ENCODE peak calls at places on chromosomes 12 and 14, in nine cellular contexts. L is OCI-LY7, S is cardiac muscle cell, N is fibroblast of lung, U is AG04450, K is PC-3, X is adrenal gland, H is fibroblast of the aortic adventitia, P is astrocyte of the spinal cord. I is an unnamed sample.

GRCh38 chr12:115306380-115306779 is 622.4 kb upstream of the TBX3 start:
- DNase-seq in K (peak), N (no peak), X (no peak), S (no peak), P (no peak), L (no peak), U (no peak), H (no peak), I (no peak)

GRCh38 chr12:57713209-57713608 is 19.3 kb downstream of the OS9 start:
- DNase-seq in S (no peak), U (no peak), P (no peak), X (no peak), H (no peak), K (no peak), L (no peak), N (no peak), I (no peak)

GRCh38 chr14:99731536-99732435 is 47.7 kb downstream of the CYP46A1 start:
- DNase-seq in L (no peak), S (no peak), H (no peak), N (no peak), X (peak), P (no peak), U (no peak), K (no peak), I (no peak)

GRCh38 chr12:110550981-110551380 is 32.1 kb downstream of the PPTC7 start:
- DNase-seq in K (no peak), L (no peak), N (no peak), U (no peak), X (no peak), S (no peak), H (no peak), P (no peak), I (no peak)

GRCh38 chr14:75399819-75400678 is 27.8 kb upstream of the JDP2 start:
- DNase-seq in S (no peak), U (no peak), P (peak), N (peak), H (peak), L (no peak), K (peak), X (peak), I (peak)

GRCh38 chr14:63362305-63362914 is 43.7 kb upstream of the GPHB5 start:
- DNase-seq in L (no peak), X (no peak), N (no peak), H (no peak), K (no peak), U (no peak), S (no peak), P (no peak), I (no peak)

GRCh38 chr12:100128509-100128908 is 14.2 kb downstream of the BLTP3B start:
- DNase-seq in U (no peak), N (peak), X (peak), S (no peak), L (no peak), K (peak), H (peak), P (peak), I (no peak)

GRCh38 chr14:99575043-99576023 is 28.7 kb downstream of the CCDC85C start:
- DNase-seq in N (peak), S (peak), L (peak), U (no peak), K (peak), X (peak), P (no peak), H (peak), I (peak)

GRCh38 chr12:104958946-104959841 is 1.1 kb upstream of the SLC41A2 start:
- DNase-seq in S (no peak), N (peak), X (peak), L (peak), H (peak), P (peak), K (peak), U (no peak), I (no peak)

GRCh38 chr12:42130670-42131402 is 13.8 kb downstream of the GXYLT1 start:
- DNase-seq in N (peak), U (no peak), S (no peak), H (peak), X (peak), L (no peak), K (peak), P (peak), I (no peak)

GRCh38 chr12:49664591-49665146 is 41.3 kb downstream of the PRPF40B start:
- DNase-seq in U (no peak), K (peak), X (no peak), L (peak), P (no peak), S (no peak), N (no peak), H (no peak), I (no peak)

GRCh38 chr12:131415781-131416180 is 295.1 kb upstream of the SFSWAP start:
- DNase-seq in K (peak), H (no peak), L (peak), S (no peak), X (no peak), P (no peak), N (no peak), U (no peak), I (no peak)

GRCh38 chr14:75223664-75224154 is 47.3 kb upstream of the TMED10 start:
- DNase-seq in K (no peak), P (peak), N (peak), H (no peak), X (peak), U (no peak), L (peak), S (peak), I (no peak)

GRCh38 chr14:64410084-64410774 is 22.1 kb downstream of the MTHFD1 start:
- DNase-seq in N (peak), P (no peak), X (peak), K (peak), S (no peak), U (no peak), H (peak), L (no peak), I (peak)

GRCh38 chr12:20547788-20548575 is 147.2 kb upstream of the SLCO1C1 start:
- DNase-seq in P (peak), H (peak), K (no peak), U (no peak), S (no peak), X (no peak), L (no peak), N (peak), I (no peak)

GRCh38 chr12:131091413-131091975 is 137.8 kb downstream of the ADGRD1 start:
- DNase-seq in X (peak), L (no peak), P (no peak), K (no peak), S (no peak), H (no peak), U (no peak), N (no peak), I (no peak)

GRCh38 chr12:76266797-76267196 is 81.4 kb downstream of the BBS10 start:
- DNase-seq in H (peak), U (peak), K (peak), L (no peak), X (peak), S (no peak), P (peak), N (peak), I (peak)

GRCh38 chr14:59332727-59333126 is 132.5 kb downstream of the GPR135 start:
- DNase-seq in N (peak), H (peak), L (no peak), U (peak), S (no peak), X (no peak), K (peak), P (peak), I (no peak)

GRCh38 chr12:121030576-121031212 is 8.4 kb downstream of the OASL start:
- DNase-seq in P (no peak), H (no peak), K (no peak), X (no peak), L (no peak), N (no peak), U (no peak), S (no peak), I (no peak)

GRCh38 chr14:101929946-101930345 is 34.4 kb upstream of the DYNC1H1 start:
- DNase-seq in U (no peak), K (no peak), H (no peak), N (no peak), X (no peak), P (no peak), S (no peak), L (no peak), I (no peak)

GRCh38 chr12:2183556-2184541 is 131.1 kb downstream of the CACNA1C start:
- DNase-seq in L (peak), K (no peak), U (no peak), N (peak), S (no peak), H (peak), X (no peak), P (peak), I (no peak)

GRCh38 chr12:33476058-33476457 is 36.4 kb upstream of the SYT10 start:
- DNase-seq in N (peak), K (peak), X (no peak), P (no peak), L (no peak), U (no peak), S (no peak), H (peak), I (no peak)

GRCh38 chr14:51554339-51554920 is 97.3 kb upstream of the FRMD6 start:
- DNase-seq in P (peak), S (no peak), X (no peak), H (peak), K (peak), L (no peak), U (peak), N (peak), I (peak)

GRCh38 chr14:51554953-51555352 is 96.8 kb upstream of the FRMD6 start:
- DNase-seq in X (no peak), K (peak), U (no peak), L (peak), N (peak), S (no peak), H (peak), P (peak), I (no peak)

GRCh38 chr14:51552768-51553426 is 98.8 kb upstream of the FRMD6 start:
- DNase-seq in P (no peak), S (peak), K (peak), H (no peak), X (peak), N (peak), L (no peak), U (no peak), I (no peak)

GRCh38 chr14:51548187-51548586 is 103.5 kb upstream of the FRMD6 start:
- DNase-seq in H (no peak), P (no peak), S (no peak), L (no peak), K (peak), X (no peak), N (peak), U (no peak), I (no peak)

DNA sequence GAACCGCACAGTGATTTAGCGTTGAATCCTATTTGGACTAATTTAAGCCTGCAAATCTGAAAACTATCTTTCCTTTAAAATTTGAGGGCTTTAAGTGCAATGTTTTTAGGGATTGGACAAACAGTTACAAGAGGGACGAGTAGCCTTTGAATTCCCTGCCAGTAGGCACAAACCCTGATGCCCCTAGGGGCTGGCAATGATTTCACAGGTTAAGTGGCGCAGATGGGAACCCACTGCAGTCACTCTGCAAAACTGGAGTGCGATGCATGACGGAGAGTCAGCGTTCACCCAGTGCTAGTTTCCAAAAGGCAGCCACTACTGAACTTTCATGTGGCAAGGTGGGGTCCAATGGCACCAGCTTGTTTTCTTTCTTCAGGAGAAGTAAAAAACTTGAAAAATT is 99.4 kb upstream of the FRMD6 start:
- DNase-seq in U (no peak), L (no peak), P (no peak), S (no peak), X (no peak), N (no peak), K (peak), H (no peak), I (no peak)
- TF ChIP-seq CTCF in U (peak), L (no peak), P (no peak), S (no peak), X (no peak), N (no peak), K (peak), H (peak), I (peak)

DNA sequence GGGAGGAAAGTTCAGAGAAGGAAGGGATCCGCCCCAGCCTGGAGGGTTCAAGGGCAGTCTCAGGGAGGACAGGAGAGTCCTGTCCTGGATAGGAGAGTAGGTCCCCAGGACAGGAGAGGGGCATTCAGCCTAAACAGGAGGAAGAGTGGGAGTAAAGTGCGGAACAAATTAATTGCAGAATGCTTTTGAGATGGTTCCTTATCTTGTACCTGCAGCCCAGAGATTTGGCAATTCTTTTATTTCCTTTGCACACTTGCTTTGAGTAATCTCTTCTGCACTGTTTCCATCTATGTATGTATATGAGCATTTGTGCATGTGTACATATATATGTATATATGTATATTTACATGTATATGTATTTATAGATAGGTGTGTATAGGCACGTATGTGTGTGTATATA is 22.7 kb downstream of the PLEK2 start:
- DNase-seq in H (no peak), P (no peak), S (no peak), N (no peak), U (no peak), L (no peak), X (no peak), K (no peak), I (no peak)
- H3K4me3 ChIP-seq in H (no peak), P (no peak), S (no peak), N (no peak), U (no peak), L (no peak), X (no peak), K (no peak), I (no peak)

DNA sequence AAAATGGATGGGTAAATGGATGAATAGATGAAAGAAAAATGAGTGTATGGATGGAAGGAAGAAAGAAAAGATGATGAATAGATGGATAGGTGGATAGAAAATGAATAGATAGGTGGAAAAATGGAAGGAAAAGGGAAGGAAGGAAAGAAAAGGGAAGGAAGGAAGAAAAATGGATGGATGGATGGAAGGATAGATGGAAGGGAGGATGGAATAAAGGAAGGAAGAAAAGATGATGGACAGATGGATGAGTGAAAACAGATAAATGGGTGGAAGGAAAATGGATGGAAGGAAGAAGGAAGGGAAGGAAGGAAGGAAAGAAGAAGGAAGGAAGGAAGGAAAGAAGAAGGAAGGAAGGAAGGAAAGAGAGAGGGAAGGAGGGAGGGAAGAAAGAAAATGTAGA is 107.4 kb downstream of the DICER1 start:
- DNase-seq in N (no peak), L (no peak), X (no peak), H (no peak), U (no peak), K (no peak), S (no peak), P (no peak), I (no peak)
- TF ChIP-seq CTCF in N (no peak), L (no peak), X (no peak), H (no peak), U (no peak), K (no peak), S (no peak), P (no peak), I (no peak)

DNA sequence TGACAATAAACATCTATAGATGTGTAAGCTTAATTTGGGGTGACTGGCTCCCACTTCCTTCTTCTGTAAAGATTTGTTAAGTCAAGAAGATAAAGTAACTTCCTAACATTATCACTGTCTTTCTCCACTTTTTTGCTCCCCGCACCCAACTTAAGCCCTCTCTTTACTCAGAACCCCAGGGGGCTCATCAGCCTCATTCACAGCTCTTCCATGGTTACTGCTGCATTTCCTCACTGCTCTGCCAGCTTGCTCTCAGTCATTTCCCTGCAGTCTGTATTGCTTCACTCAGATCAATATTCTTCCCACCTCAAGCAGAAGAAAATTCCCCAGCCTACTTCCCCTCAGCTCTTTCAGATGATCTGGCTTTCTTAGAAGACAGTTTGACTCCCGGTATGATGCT is 102.0 kb downstream of the PIK3C2G start:
- DNase-seq in S (no peak), P (no peak), X (no peak), U (no peak), K (no peak), N (no peak), L (no peak), H (no peak), I (no peak)
- H3K4me3 ChIP-seq in S (no peak), P (no peak), X (no peak), U (no peak), K (no peak), N (no peak), L (no peak), H (no peak), I (no peak)